ENCODE peak calls at places on chromosomes 16 and 17, in seven cellular contexts. L, X, G, Y, P, H and Z are unnamed samples.
A peak's percentile ranks its signal among the peaks of the same experiment; 100 is the strongest.

GRCh38 chr16:16861546-16861945 is 482.6 kb downstream of the NPIPA7 start:
- DNase-seq in X (peak; percentile 87), H (peak; percentile 49), L (peak; percentile 61), Y (no peak), G (no peak), P (peak; percentile 45), Z (peak; percentile 21)

GRCh38 chr17:18008496-18009268 is 30.3 kb downstream of the ATPAF2 start:
- DNase-seq in Y (no peak), X (no peak), L (no peak), P (peak; percentile 42), H (no peak), G (no peak), Z (no peak)

GRCh38 chr17:15456972-15457722 is 10.3 kb downstream of the CDRT4 start:
- DNase-seq in X (peak; percentile 92), H (no peak), G (no peak), L (no peak), Y (no peak), P (peak; percentile 94), Z (peak; percentile 72)

GRCh38 chr16:63289834-63290460 is 1253.7 kb upstream of the CDH8 start:
- DNase-seq in Y (no peak), P (peak; percentile 5), H (no peak), G (peak; percentile 25), L (peak; percentile 39), X (no peak), Z (peak; percentile 27)

GRCh38 chr16:2027024-2028010 is 615 bp downstream of the NHERF2 start:
- DNase-seq in G (peak; percentile 80), X (no peak), Y (no peak), P (no peak), L (peak; percentile 44), H (no peak), Z (peak; percentile 38)

GRCh38 chr16:57620316-57621231 is 7.9 kb upstream of the ADGRG1 start:
- DNase-seq in H (peak; percentile 86), G (no peak), Y (no peak), P (no peak), X (peak; percentile 89), L (no peak), Z (no peak)

GRCh38 chr17:42068979-42069378 is 18.6 kb upstream of the C17orf113 start:
- DNase-seq in X (no peak), G (no peak), Y (no peak), L (no peak), H (no peak), P (no peak), Z (no peak)

GRCh38 chr17:7207120-7208001 is 12.3 kb downstream of the DLG4 start:
- DNase-seq in P (peak; percentile 48), G (peak; percentile 60), X (no peak), H (no peak), Y (no peak), L (no peak), Z (peak; percentile 70)

GRCh38 chr17:15893333-15894024 is 51.5 kb upstream of the ADORA2B start:
- DNase-seq in G (no peak), Y (no peak), P (no peak), L (no peak), X (no peak), H (no peak), Z (peak; percentile 53)

GRCh38 chr16:56988948-56989945 is at the start of gene NLRC5:
- DNase-seq in Y (peak; percentile 41), H (peak; percentile 88), G (peak; percentile 98), L (peak; percentile 93), P (peak; percentile 72), X (peak; percentile 97), Z (peak; percentile 79)

GRCh38 chr17:49727353-49727752 is 19.6 kb upstream of the SLC35B1 start:
- DNase-seq in G (no peak), H (no peak), X (no peak), Y (no peak), P (no peak), L (no peak), Z (no peak)

GRCh38 chr17:18017958-18018357 is 21.0 kb downstream of the ATPAF2 start:
- DNase-seq in L (no peak), H (no peak), Y (no peak), P (no peak), G (no peak), X (no peak), Z (peak; percentile 82)

GRCh38 chr17:77572065-77572601 is 386.4 kb upstream of the TNRC6C start:
- DNase-seq in X (no peak), Y (no peak), L (no peak), G (no peak), H (no peak), P (no peak), Z (no peak)

DNA sequence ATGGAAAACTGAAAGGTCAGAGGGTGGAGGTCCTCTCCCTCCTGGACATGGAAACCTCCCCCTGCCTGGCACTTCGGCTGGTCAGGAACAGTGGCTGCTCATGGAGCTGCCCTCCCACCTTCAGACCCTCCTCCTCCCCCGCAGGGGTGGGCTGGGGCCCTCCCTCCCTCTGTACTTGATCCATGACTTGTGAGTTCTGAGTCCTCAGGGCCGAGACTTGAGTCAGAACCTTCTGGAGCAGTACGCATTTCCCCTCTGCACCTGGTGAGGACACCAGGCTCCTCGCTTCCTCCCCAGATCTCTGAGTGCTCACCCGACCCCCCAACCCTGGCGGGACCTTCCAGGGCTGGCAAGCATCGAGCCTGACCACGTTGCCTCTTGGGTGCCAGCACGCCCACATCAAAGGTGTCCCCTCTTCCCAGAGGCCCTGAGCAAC is 98.2 kb upstream of the CBX4 start:
- DNase-seq in L (no peak), G (peak; percentile 42), X (no peak), H (no peak), P (no peak), Y (no peak), Z (no peak)
- H3K4me3 ChIP-seq in L (no peak overlapping the region), G (no peak overlapping the region), X (no peak overlapping the region), H (no peak overlapping the region), P (no peak overlapping the region), Y (no peak overlapping the region), Z (no peak overlapping the region)

GRCh38 chr16:10878644-10879498 is 1.9 kb downstream of the CIITA start:
- DNase-seq in P (no peak), L (peak; percentile 49), H (no peak), Y (no peak), G (peak; percentile 92), X (peak; percentile 88), Z (peak; percentile 12)

GRCh38 chr16:10878328-10878643 is 1.3 kb downstream of the CIITA start:
- DNase-seq in X (no peak), P (no peak), L (no peak), Y (no peak), G (no peak), H (no peak), Z (no peak)

GRCh38 chr16:10876305-10876704 is 697 bp upstream of the CIITA start:
- DNase-seq in X (no peak), P (no peak), G (no peak), L (no peak), Y (no peak), H (no peak), Z (no peak)

GRCh38 chr16:10877472-10877946 is 507 bp downstream of the CIITA start:
- DNase-seq in G (no peak), H (no peak), L (peak; percentile 75), X (no peak), P (no peak), Y (no peak), Z (no peak)

DNA sequence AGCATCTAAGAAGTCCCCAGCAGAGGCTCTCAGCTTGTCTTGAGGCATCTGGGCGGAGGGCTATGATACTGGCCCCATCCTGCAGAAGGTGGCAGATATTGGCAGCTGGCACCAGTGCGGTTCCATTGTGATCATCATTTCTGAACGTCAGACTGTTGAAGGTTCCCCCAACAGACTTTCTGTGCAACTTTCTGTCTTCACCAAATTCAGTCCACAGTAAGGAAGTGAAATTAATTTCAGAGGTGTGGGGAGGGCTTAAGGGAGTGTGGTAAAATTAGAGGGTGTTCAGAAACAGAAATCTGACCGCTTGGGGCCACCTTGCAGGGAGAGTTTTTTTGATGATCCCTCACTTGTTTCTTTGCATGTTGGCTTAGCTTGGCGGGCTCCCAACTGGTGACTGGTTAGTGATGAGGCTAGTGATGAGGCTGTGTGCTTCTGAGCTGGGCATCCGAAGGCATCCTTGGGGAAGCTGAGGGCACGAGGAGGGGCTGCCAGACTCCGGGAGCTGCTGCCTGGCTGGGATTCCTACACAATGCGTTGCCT is at the start of gene CIITA:
- DNase-seq in L (peak; percentile 97), P (peak; percentile 80), Y (peak; percentile 51), H (no peak), G (no peak), X (peak; percentile 95), Z (peak; percentile 29)
- H3K4me3 ChIP-seq in L (peak within 1 kb of the TSS; percentile 87), P (no peak within 1 kb of the TSS), Y (peak within 1 kb of the TSS; percentile 80), H (no peak within 1 kb of the TSS), G (peak within 1 kb of the TSS; percentile 76), X (no peak within 1 kb of the TSS), Z (no peak within 1 kb of the TSS)

GRCh38 chr16:75792781-75793180 is 66.5 kb upstream of the CPHXL start:
- DNase-seq in X (no peak), Y (no peak), G (no peak), P (no peak), L (no peak), H (no peak), Z (no peak)

GRCh38 chr16:75787421-75787820 is 61.1 kb upstream of the CPHXL start:
- DNase-seq in H (no peak), Y (no peak), X (no peak), L (peak; percentile 27), P (no peak), G (no peak), Z (no peak)

GRCh38 chr16:75794426-75794825 is 68.1 kb upstream of the CPHXL start:
- DNase-seq in P (no peak), H (no peak), X (no peak), Y (no peak), G (no peak), L (no peak), Z (no peak)

DNA sequence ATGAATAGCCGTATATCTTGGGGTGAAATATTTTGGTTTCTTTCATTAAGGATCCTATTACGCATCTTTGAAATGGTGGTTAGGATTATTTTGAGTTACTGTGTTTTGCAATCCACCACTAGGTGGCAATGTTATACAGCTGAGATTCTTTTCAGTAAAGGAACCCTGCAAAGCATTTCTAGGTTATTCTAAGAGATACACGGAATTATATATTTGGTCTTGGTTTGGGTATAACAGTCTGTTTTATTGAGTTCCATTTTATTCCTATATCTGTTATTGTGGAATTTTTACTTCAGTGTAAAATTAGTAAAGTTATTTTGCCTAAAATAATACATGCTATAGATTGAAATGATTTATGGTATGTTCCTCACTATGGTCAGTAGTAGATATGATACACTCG is 62.9 kb upstream of the CPHXL start:
- DNase-seq in L (peak; percentile 70), P (peak; percentile 62), G (no peak), Y (no peak), X (no peak), H (peak; percentile 18), Z (peak; percentile 67)
- H3K4me3 ChIP-seq in L (no peak overlapping the region), P (no peak overlapping the region), G (no peak overlapping the region), Y (no peak overlapping the region), X (no peak overlapping the region), H (no peak overlapping the region), Z (no peak overlapping the region)

GRCh38 chr17:21126645-21127507 is at the start of gene DHRS7B:
- DNase-seq in G (peak; percentile 96), H (peak; percentile 97), Y (peak; percentile 84), L (peak; percentile 98), P (peak; percentile 85), X (peak; percentile 99), Z (peak; percentile 91)

GRCh38 chr17:21129023-21129681 is 2.4 kb downstream of the DHRS7B start:
- DNase-seq in L (no peak), H (peak; percentile 24), X (no peak), Y (no peak), P (peak; percentile 69), G (no peak), Z (peak; percentile 76)

GRCh38 chr17:21127508-21128077 is 829 bp downstream of the DHRS7B start:
- DNase-seq in G (no peak), X (no peak), H (no peak), L (no peak), P (peak; percentile 4), Y (no peak), Z (no peak)

GRCh38 chr17:21124096-21124495 is 2.7 kb upstream of the DHRS7B start:
- DNase-seq in H (no peak), Y (no peak), P (no peak), X (no peak), L (no peak), G (no peak), Z (no peak)

GRCh38 chr17:21125862-21126261 is 902 bp upstream of the DHRS7B start:
- DNase-seq in G (no peak), L (peak; percentile 39), P (no peak), X (no peak), Y (no peak), H (no peak), Z (no peak)
- H3K4me3 ChIP-seq in G (peak overlapping the region; percentile 69), L (peak overlapping the region; percentile 81), P (no peak overlapping the region), X (no peak overlapping the region), Y (no peak overlapping the region), H (no peak overlapping the region), Z (no peak overlapping the region)